ENCODE peak calls at places on chromosomes 13 and 19, in ten cellular contexts. B is right atrium auricular region; W is AG04449; L is pancreas; A is right lobe of liver; F is bronchial epithelial cell; I is body of pancreas; N is AG10803; R is GM06990; P is CD4-positive, alpha-beta T cell. Z is an unnamed sample.

GRCh38 chr13:107563099-107563925 is 652.0 kb downstream of the LIG4 start:
- DNase-seq in P (no peak), I (no peak), R (no peak), W (no peak), A (no peak), B (no peak), F (no peak), N (no peak), L (no peak), Z (no peak)

GRCh38 chr19:37990362-37990761 is 83.4 kb downstream of the SIPA1L3 start:
- DNase-seq in B (no peak), I (no peak), F (peak; percentile 86), L (no peak), W (no peak), P (no peak), N (no peak), A (no peak), R (no peak), Z (no peak)

GRCh38 chr19:43651758-43652545 is 12.3 kb upstream of the CADM4 start:
- DNase-seq in P (peak; percentile 30), A (no peak), R (peak; percentile 31), N (peak; percentile 58), W (no peak), L (peak; percentile 74), B (no peak), F (peak; percentile 53), I (peak; percentile 76), Z (peak; percentile 79)

GRCh38 chr13:110597041-110597689 is 18.2 kb upstream of the NAXD start:
- DNase-seq in P (no peak), N (no peak), I (no peak), W (no peak), F (no peak), B (no peak), R (no peak), A (no peak), L (no peak), Z (no peak)

GRCh38 chr13:25371608-25372274 is at the start of gene ATP8A2:
- DNase-seq in I (no peak), A (no peak), N (no peak), L (no peak), B (no peak), R (no peak), P (no peak), W (no peak), F (no peak), Z (no peak)

GRCh38 chr13:67147257-67148218 is 82.6 kb downstream of the PCDH9 start:
- DNase-seq in R (no peak), F (peak; percentile 35), I (no peak), N (peak; percentile 58), A (no peak), W (peak; percentile 31), L (no peak), B (no peak), P (no peak), Z (no peak)

GRCh38 chr19:8392017-8392591 is 1.9 kb downstream of the RAB11B start:
- DNase-seq in R (no peak), B (no peak), P (no peak), L (peak; percentile 74), F (no peak), A (peak; percentile 59), W (no peak), I (peak; percentile 82), N (peak; percentile 58), Z (no peak)

GRCh38 chr13:30698488-30699005 is 36.8 kb upstream of the ALOX5AP start:
- DNase-seq in A (no peak), R (no peak), I (no peak), L (no peak), B (no peak), W (no peak), N (no peak), F (no peak), P (no peak), Z (no peak)

DNA sequence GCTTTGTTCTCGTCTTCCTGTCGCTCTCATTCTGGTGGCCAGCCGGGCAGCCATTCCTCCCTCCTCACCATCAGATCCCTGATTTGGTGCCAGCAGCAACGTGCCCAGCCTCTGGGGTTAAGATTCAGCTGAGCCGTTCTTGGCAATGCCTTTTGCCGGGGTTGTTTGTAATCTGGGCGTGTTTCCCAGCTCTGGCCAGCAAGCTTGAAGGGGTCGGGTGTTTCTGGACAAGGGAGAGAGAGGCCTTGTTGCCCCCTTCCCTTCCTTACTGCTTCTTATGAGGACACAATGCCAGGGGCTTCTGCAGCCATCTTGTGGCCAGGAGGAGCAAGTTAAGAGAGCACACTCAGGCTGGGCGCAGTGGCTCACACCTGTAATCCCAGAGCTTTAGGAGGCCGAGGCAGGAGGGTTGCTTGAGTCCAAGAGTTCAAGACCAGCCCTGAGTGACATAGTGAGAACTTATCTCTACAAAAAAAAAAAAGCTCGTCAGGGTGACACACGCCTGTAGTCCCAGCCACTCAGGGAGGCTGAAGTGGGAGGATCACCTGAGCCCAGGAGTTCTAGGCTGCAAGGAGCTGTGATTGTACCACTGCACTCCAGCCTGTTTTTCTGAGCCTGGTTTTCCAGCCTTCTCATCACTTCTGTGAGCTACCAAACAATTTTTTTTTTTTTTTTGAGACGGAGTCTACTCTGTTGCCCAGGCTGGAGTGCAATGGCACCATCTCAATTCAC is 10.7 kb upstream of the CRTC1 start:
- DNase-seq in R (no peak), W (no peak), N (peak; percentile 25), A (no peak), I (no peak), P (no peak), F (peak; percentile 27), B (no peak), L (no peak), Z (no peak)
- TF ChIP-seq CTCF in R (peak; percentile 18), W (peak; percentile 20), N (peak; percentile 37), A (no peak), I (no peak), P (no peak), F (no peak), B (no peak), L (no peak), Z (no peak)

DNA sequence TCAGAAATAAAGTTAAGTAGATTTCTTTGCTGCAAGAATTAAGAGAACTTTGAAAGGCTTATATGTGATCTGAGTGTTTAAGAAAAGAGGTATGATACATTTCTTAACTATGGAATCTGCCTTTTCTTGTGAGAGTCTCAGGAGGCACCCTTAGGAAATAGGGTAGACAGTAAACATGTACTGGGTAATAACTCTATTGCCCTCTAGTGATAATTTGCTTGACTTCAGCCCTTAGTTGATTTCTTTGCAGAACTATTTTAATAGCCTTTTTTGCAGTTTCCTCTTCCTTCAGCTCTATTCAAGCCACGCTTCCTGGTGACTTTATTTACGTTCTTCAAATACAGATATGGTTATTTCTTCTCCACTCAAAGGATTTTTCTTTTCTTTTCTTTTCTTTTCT is 37.0 kb upstream of the CCNA1 start:
- DNase-seq in N (peak; percentile 84), R (no peak), P (no peak), L (no peak), I (no peak), B (no peak), F (peak; percentile 53), A (no peak), W (peak; percentile 55), Z (no peak)
- TF ChIP-seq CTCF in N (peak; percentile 77), R (no peak), P (no peak), L (no peak), I (peak; percentile 31), B (no peak), F (peak; percentile 37), A (peak; percentile 60), W (peak; percentile 27), Z (no peak)

DNA sequence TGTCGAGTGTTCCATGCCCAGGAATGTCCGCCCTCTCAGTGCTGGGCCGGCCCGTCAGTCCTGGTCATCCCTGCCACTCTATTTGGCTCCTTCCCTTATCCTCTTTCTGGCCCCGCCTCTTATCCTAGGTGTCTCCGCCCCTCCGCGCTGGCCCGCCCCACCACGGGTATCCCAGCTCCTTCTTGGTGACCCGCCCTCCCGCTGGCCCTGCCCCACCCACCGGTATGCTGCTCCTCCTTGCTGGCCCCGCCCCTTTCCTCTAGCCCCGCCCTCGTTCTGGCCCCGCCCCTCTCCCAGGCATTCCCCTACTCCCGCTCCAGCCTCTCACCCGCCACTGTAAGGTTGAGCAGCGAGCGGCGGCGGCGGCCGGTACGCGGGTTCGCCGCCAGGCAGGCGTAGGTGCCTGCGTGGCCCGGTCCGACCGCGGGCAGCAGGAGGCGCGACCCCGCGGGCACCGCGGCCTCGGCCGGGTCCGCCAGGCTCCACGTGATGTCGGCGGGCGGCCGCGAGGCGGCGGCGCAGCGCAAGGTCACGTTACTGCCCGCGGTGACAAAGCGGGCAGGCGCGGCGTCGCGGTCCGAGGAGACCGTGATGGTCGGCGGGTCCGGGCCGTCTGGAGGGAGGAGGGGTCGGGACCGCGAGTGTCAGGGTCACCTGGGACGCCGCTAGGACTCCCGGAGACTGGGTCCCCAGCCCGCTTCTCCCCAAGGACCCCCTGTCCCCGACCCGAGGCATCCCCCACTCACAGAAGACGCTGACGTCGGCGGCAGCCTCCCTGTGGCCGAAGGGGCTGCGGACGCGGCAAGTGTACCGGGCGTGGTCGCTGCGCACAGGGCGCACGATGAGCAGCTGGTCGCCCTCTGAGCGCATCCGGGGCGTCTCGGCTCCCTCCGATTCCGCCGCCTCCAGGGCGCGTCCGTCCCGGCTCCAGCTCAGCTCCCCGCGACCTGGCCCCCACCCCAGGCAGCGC is 2.0 kb downstream of the VSIG10L start:
- DNase-seq in L (peak; percentile 98), F (peak; percentile 85), A (peak; percentile 100), P (peak; percentile 79), B (peak; percentile 99), W (peak; percentile 74), I (peak; percentile 98), R (peak; percentile 93), N (peak; percentile 97), Z (peak; percentile 99)
- TF ChIP-seq CTCF in L (no peak), F (peak; percentile 26), A (no peak), P (no peak), B (no peak), W (peak; percentile 11), I (peak; percentile 43), R (peak; percentile 3), N (no peak), Z (peak; percentile 29)

GRCh38 chr19:40718774-40719391 is 2.0 kb downstream of the ITPKC start:
- DNase-seq in N (peak; percentile 31), F (peak; percentile 92), P (no peak), R (peak; percentile 49), W (no peak), L (peak; percentile 95), A (peak; percentile 94), I (peak; percentile 92), B (peak; percentile 79), Z (peak; percentile 97)

GRCh38 chr19:40716655-40717324 is at the start of the genes COQ8B and ITPKC:
- DNase-seq in N (peak; percentile 96), I (peak; percentile 100), W (peak; percentile 83), L (peak; percentile 100), P (peak; percentile 100), A (peak; percentile 100), F (peak; percentile 93), B (peak; percentile 99), R (peak; percentile 95), Z (peak; percentile 100)

GRCh38 chr19:40717325-40717879 is 490 bp downstream of the ITPKC start:
- DNase-seq in N (no peak), I (no peak), B (no peak), L (peak; percentile 85), A (peak; percentile 76), R (no peak), W (no peak), P (no peak), F (no peak), Z (no peak)

GRCh38 chr19:40719414-40719894 is 2.5 kb downstream of the ITPKC start:
- DNase-seq in W (no peak), P (no peak), N (no peak), L (no peak), F (no peak), A (no peak), I (no peak), R (no peak), B (no peak), Z (no peak)

DNA sequence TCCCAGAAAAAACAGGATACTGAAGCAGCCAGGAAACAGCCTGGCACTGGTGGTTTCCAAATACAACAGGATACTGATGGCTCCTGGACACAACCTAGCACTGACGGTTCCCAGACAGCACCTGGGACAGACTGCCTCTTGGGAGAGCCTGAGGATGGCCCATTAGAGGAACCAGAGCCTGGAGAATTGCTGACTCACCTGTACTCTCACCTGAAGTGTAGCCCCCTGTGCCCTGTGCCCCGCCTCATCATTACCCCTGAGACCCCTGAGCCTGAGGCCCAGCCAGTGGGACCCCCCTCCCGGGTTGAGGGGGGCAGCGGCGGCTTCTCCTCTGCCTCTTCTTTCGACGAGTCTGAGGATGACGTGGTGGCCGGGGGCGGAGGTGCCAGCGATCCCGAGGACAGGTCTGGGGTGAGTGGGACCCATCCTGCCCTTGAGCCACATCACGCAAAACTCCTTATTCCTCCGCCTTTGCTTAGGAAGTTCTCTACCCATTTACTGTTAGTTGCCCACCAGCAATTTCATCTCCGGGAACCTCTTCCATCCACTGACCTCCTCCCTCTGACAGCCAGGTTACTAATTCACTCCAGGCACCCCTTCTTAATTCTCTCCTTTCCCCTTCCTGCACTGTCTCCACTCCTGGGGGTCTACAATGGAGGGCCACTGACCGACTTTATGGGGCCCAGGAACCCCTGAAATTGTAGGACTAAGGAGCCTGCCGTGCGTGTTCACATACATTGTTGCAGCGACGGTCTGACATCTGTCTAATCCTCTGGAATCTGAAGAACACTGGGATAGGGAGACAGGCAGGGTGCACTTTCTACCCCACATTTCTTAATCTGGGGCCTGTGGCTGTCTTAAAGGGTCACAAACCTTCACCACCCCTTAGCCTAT is 1.2 kb downstream of the ITPKC start:
- DNase-seq in R (no peak), W (no peak), F (peak; percentile 33), A (no peak), P (no peak), L (peak; percentile 84), N (peak; percentile 18), B (no peak), I (peak; percentile 43), Z (peak; percentile 42)
- TF ChIP-seq CTCF in R (no peak), W (no peak), F (no peak), A (no peak), P (no peak), L (no peak), N (no peak), B (no peak), I (no peak), Z (no peak)